ENCODE peak calls at places on chromosomes 5 and 9, in six cellular contexts. G is left lung, Z is HCT116, X is lower leg skin, L is nephron progenitor cell, T is epithelial cell of esophagus. K is an unnamed sample.

GRCh38 chr9:129328357-129329103 is 150.5 kb upstream of the IER5L start:
- DNase-seq in G (no peak), Z (no peak), X (no peak), L (no peak), T (no peak), K (no peak)

GRCh38 chr9:134560654-134561053 is 80.9 kb upstream of the COL5A1 start:
- DNase-seq in G (peak), Z (no peak), X (no peak), L (no peak), T (no peak), K (no peak)

GRCh38 chr9:34169125-34169524 is 9.7 kb upstream of the UBAP1 start:
- DNase-seq in G (no peak), Z (no peak), X (no peak), L (no peak), T (no peak), K (no peak)

GRCh38 chr5:45376463-45376862 is 319.7 kb downstream of the HCN1 start:
- DNase-seq in G (no peak), Z (no peak), X (no peak), L (no peak), T (no peak), K (no peak)

GRCh38 chr5:23419115-23419514 is 88.3 kb upstream of the PRDM9 start:
- DNase-seq in G (no peak), Z (no peak), X (no peak), L (peak), T (peak), K (no peak)

GRCh38 chr9:137114220-137114612 is 317 bp downstream of the DPP7 start:
- DNase-seq in G (no peak), Z (no peak), X (no peak), L (no peak), T (no peak), K (no peak)

GRCh38 chr9:87206064-87206661 is 258.9 kb upstream of the GAS1 start:
- DNase-seq in G (no peak), Z (no peak), X (no peak), L (no peak), T (peak), K (no peak)

GRCh38 chr5:71700803-71701202 is 18.3 kb upstream of the CARTPT start:
- DNase-seq in G (no peak), Z (no peak), X (no peak), L (no peak), T (no peak), K (no peak)

GRCh38 chr9:70477146-70477745 is 62.8 kb upstream of the KLF9 start:
- DNase-seq in G (no peak), Z (no peak), X (no peak), L (no peak), T (peak), K (no peak)

GRCh38 chr9:121598167-121599000 is 53.0 kb upstream of the DAB2IP start:
- DNase-seq in G (peak), Z (peak), X (peak), L (peak), T (peak), K (peak)

GRCh38 chr9:131337131-131337848 is 47.8 kb downstream of the PLPP7 start:
- DNase-seq in G (no peak), Z (no peak), X (peak), L (no peak), T (no peak), K (no peak)

GRCh38 chr5:36569456-36569855 is 37.0 kb upstream of the SLC1A3 start:
- DNase-seq in G (peak), Z (no peak), X (no peak), L (no peak), T (peak), K (no peak)

GRCh38 chr5:92371889-92372235 is 988.7 kb upstream of the ARRDC3 start:
- DNase-seq in G (no peak), Z (no peak), X (no peak), L (no peak), T (peak), K (peak)

GRCh38 chr9:137156567-137157375 is 13.1 kb downstream of the LRRC26 start:
- DNase-seq in G (no peak), Z (no peak), X (no peak), L (peak), T (peak), K (no peak)

GRCh38 chr5:78731884-78732283 is 83.3 kb upstream of the LHFPL2 start:
- DNase-seq in G (no peak), Z (no peak), X (no peak), L (no peak), T (peak), K (no peak)

GRCh38 chr9:36924071-36924470 is 110.0 kb downstream of the PAX5 start:
- DNase-seq in G (no peak), Z (peak), X (no peak), L (no peak), T (peak), K (peak)

GRCh38 chr9:126149661-126150060 is 177.0 kb upstream of the MVB12B start:
- DNase-seq in G (no peak), Z (no peak), X (peak), L (no peak), T (no peak), K (no peak)

GRCh38 chr5:111670826-111671492 is 86.0 kb downstream of the NREP start:
- DNase-seq in G (no peak), Z (no peak), X (no peak), L (no peak), T (peak), K (no peak)

GRCh38 chr5:37637165-37637845 is 202.5 kb downstream of the GDNF start:
- DNase-seq in G (no peak), Z (no peak), X (no peak), L (no peak), T (peak), K (no peak)

GRCh38 chr9:121976751-121977150 is 116.4 kb downstream of the TTLL11 start:
- DNase-seq in G (no peak), Z (no peak), X (no peak), L (no peak), T (peak), K (no peak)

GRCh38 chr5:59342181-59342580 is 551.3 kb downstream of the PDE4D start:
- DNase-seq in G (no peak), Z (no peak), X (no peak), L (no peak), T (no peak), K (no peak)

GRCh38 chr5:143577554-143577953 is 174.1 kb upstream of the NR3C1 start:
- DNase-seq in G (no peak), Z (no peak), X (no peak), L (no peak), T (no peak), K (no peak)

GRCh38 chr5:173884402-173885053 is 3.6 kb upstream of the CPEB4 start:
- DNase-seq in G (no peak), Z (no peak), X (no peak), L (no peak), T (no peak), K (peak)

GRCh38 chr5:125372694-125373621 is 626.5 kb upstream of the ZNF608 start:
- DNase-seq in G (no peak), Z (no peak), X (no peak), L (no peak), T (peak), K (no peak)

GRCh38 chr5:65022932-65023331 is 254.2 kb downstream of the CWC27 start:
- DNase-seq in G (no peak), Z (no peak), X (no peak), L (no peak), T (no peak), K (no peak)

GRCh38 chr9:113652355-113653152 is 189.0 kb downstream of the RGS3 start:
- DNase-seq in G (no peak), Z (no peak), X (no peak), L (no peak), T (peak), K (no peak)

GRCh38 chr9:89592963-89593775 is 11.6 kb upstream of the GADD45G start:
- DNase-seq in G (no peak), Z (no peak), X (no peak), L (peak), T (no peak), K (peak)

GRCh38 chr9:109887079-109887478 is 107.1 kb downstream of the PALM2AKAP2 start:
- DNase-seq in G (no peak), Z (no peak), X (no peak), L (no peak), T (peak), K (no peak)

GRCh38 chr9:127139071-127139731 is 16.8 kb upstream of the ANGPTL2 start:
- DNase-seq in G (no peak), Z (no peak), X (peak), L (no peak), T (no peak), K (no peak)

GRCh38 chr5:40681351-40682311 is 1.9 kb downstream of the PTGER4 start:
- DNase-seq in G (peak), Z (no peak), X (peak), L (peak), T (peak), K (peak)

GRCh38 chr9:38227061-38227540 is 158.1 kb upstream of the SHB start:
- DNase-seq in G (peak), Z (no peak), X (no peak), L (peak), T (peak), K (peak)

GRCh38 chr5:179264641-179265528 is 80.4 kb downstream of the ADAMTS2 start:
- DNase-seq in G (peak), Z (no peak), X (peak), L (no peak), T (no peak), K (no peak)

DNA sequence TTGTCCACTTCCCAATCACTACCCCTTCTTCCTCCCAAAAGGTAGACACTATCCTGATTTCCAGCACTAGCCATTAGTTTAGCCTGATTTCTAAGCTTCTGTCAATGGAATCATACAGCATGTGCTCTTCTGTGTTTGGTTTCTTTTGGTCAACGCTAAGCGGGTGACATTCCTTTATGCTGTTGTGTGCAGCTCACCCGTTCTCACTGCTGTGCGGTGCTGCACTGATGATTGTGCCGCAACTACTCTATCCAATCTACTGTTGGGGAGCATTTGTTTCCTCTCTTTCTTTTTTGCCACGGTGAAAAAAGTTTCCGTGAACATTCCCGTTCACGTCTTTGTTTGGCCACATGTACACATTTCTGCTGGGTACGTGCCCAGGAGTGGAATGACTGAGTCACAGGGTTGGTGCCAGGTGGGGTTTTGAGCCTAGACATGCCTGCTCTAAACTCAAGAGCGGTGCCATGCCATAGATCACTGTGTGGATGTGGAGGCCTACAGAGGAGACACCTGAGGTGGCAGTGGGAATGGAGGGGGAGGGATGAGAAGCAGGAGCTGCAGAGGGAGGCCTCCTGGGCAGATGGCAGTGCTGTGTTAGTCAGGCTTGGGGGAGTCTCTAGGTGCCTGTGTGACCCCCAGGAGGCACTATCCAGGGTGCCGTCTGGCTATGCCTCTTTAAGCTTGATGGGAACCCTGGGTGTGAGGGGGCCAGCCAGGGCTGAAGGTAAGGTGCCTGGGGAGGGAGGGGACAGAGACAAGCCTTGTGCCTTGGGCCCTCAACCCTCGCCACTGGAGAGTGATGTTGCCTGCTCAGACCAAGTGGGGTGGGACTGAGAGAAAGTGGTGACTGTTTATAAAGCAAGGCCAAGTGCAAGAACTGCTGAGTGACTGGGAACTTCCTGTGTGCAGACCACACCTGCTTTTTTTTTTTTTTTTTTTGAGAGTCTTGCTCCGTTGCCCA is 11.4 kb upstream of the ANKRD33B start:
- DNase-seq in G (no peak), Z (peak), X (no peak), L (no peak), T (peak), K (no peak)
- TF ChIP-seq CTCF in G (no peak), Z (no peak), X (no peak), L (no peak), T (no peak), K (no peak)

GRCh38 chr5:137128012-137128411 is 371.1 kb downstream of the SPOCK1 start:
- DNase-seq in G (no peak), Z (no peak), X (no peak), L (no peak), T (no peak), K (no peak)
- TF ChIP-seq CTCF in G (no peak), Z (no peak), X (no peak), L (no peak), T (no peak), K (no peak)

GRCh38 chr5:108461628-108462367 is 79.9 kb upstream of the FBXL17 start:
- DNase-seq in G (no peak), Z (no peak), X (no peak), L (no peak), T (peak), K (no peak)
- TF ChIP-seq CTCF in G (no peak), Z (no peak), X (no peak), L (no peak), T (no peak), K (no peak)

DNA sequence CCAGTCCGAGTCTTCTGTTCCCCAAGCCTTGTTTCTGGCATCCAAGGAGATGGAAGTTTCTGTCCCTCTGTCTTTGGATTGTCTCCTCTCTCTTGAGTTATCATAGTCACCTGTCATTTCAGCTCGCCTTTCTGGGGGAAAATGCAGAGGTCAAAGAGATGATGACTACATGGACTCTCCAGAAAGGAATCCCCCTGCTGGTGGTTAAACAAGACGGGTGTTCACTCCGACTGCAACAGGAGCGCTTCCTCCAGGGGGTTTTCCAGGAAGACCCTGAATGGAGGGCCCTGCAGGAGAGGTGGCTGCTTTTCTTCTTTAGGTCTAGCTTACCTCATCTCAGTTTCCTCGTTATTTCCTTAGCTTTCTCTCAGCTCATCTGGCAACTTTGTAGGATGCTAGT is 25.1 kb downstream of the ERAP2 start:
- DNase-seq in G (no peak), Z (no peak), X (no peak), L (no peak), T (no peak), K (no peak)
- TF ChIP-seq CTCF in G (no peak), Z (peak), X (no peak), L (no peak), T (no peak), K (peak)

GRCh38 chr9:88238281-88238571 is 100.0 kb upstream of the SPATA31C2 start:
- DNase-seq in G (no peak), Z (no peak), X (no peak), L (no peak), T (no peak), K (no peak)
- TF ChIP-seq CTCF in G (no peak), Z (no peak), X (no peak), L (no peak), T (no peak), K (no peak)

DNA sequence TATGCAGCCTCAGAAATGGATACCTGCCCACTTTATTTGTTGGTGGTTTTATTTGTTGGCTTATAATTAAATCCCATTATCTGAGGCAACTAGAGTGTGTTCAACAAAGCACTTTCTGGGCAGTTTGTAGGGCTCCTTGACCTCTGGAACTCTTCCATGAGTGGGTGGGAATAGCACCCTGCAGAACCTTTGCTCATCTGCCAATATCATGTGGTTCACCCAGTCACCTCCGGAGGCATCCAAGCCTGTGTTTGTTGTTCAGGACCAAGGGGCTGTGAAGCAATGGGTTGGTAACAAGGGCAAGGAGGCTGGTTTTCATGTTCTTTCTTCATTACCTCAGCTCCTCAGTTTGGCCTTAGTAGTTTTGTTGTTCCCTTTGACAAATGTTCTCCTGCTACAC is 314.0 kb downstream of the NDUFS4 start:
- DNase-seq in G (no peak), Z (no peak), X (no peak), L (no peak), T (peak), K (peak)
- TF ChIP-seq CTCF in G (no peak), Z (peak), X (no peak), L (no peak), T (peak), K (no peak)